ENCODE peak calls at places on chromosome 21, in eight cellular contexts. T is left lung; P is CD8-positive, alpha-beta T cell; K is cardiac muscle cell; Z is naive thymus-derived CD4-positive, alpha-beta T cell; R is Peyer's patch; W is lung; L is Karpas-422. A is an unnamed sample. For H3K36me3, the result is how much of the 10 kb centered on the place peaks cover.

GRCh38 chr21:16837319-16837718 is 675.5 kb upstream of the CXADR start:
- DNase-seq in T (no peak), P (no peak), K (no peak), Z (no peak), R (no peak), W (no peak), L (no peak), A (no peak)

GRCh38 chr21:44869860-44870747 is 3.4 kb downstream of the PTTG1IP start:
- DNase-seq in T (peak), P (no peak), K (no peak), Z (no peak), R (no peak), W (peak), L (no peak), A (no peak)

GRCh38 chr21:44881586-44881939 is 8.1 kb upstream of the PTTG1IP start:
- DNase-seq in T (no peak), P (no peak), K (no peak), Z (no peak), R (no peak), W (no peak), L (no peak), A (no peak)

GRCh38 chr21:25396135-25396711 is 211.1 kb downstream of the MRPL39 start:
- DNase-seq in T (no peak), P (no peak), K (no peak), Z (no peak), R (no peak), W (no peak), L (no peak), A (no peak)

GRCh38 chr21:42479582-42479981 is 16.4 kb downstream of the RSPH1 start:
- DNase-seq in T (no peak), P (no peak), K (no peak), Z (no peak), R (no peak), W (no peak), L (no peak), A (no peak)

GRCh38 chr21:28971171-28971570 is 21.5 kb downstream of the LTN1 start:
- DNase-seq in T (no peak), P (no peak), K (no peak), Z (no peak), R (no peak), W (no peak), L (no peak), A (no peak)

GRCh38 chr21:41897690-41898089 is 18.5 kb upstream of the PRDM15 start:
- DNase-seq in T (no peak), P (no peak), K (no peak), Z (no peak), R (no peak), W (no peak), L (no peak), A (no peak)

GRCh38 chr21:41681336-41681801 is 85.5 kb downstream of the RIPK4 start:
- DNase-seq in T (no peak), P (no peak), K (no peak), Z (no peak), R (no peak), W (no peak), L (no peak), A (no peak)

GRCh38 chr21:16194851-16195251 is 465.1 kb downstream of the USP25 start:
- DNase-seq in T (no peak), P (no peak), K (peak), Z (no peak), R (no peak), W (no peak), L (no peak), A (no peak)

GRCh38 chr21:42505090-42505726 is 8.4 kb upstream of the SLC37A1 start:
- DNase-seq in T (no peak), P (no peak), K (no peak), Z (no peak), R (peak), W (no peak), L (peak), A (no peak)

GRCh38 chr21:18155508-18156193 is 89.0 kb upstream of the CHODL start:
- DNase-seq in T (no peak), P (no peak), K (peak), Z (no peak), R (no peak), W (no peak), L (no peak), A (no peak)

GRCh38 chr21:38813554-38813953 is 7.8 kb downstream of the ETS2 start:
- DNase-seq in T (no peak), P (no peak), K (no peak), Z (no peak), R (no peak), W (no peak), L (no peak), A (no peak)

GRCh38 chr21:32136546-32136945 is 142.3 kb downstream of the MIS18A start:
- DNase-seq in T (no peak), P (no peak), K (no peak), Z (no peak), R (no peak), W (no peak), L (no peak), A (no peak)

GRCh38 chr21:32278068-32278467 is 781 bp downstream of the MIS18A start:
- DNase-seq in T (no peak), P (no peak), K (peak), Z (no peak), R (no peak), W (no peak), L (peak), A (no peak)

GRCh38 chr21:38221594-38221993 is 35.2 kb upstream of the KCNJ15 start:
- DNase-seq in T (no peak), P (no peak), K (no peak), Z (no peak), R (no peak), W (no peak), L (no peak), A (no peak)

GRCh38 chr21:23968722-23969647 is 1638.3 kb downstream of the MRPL39 start:
- DNase-seq in T (no peak), P (peak), K (peak), Z (peak), R (peak), W (no peak), L (peak), A (no peak)

GRCh38 chr21:41726970-41727783 is 39.7 kb downstream of the RIPK4 start:
- DNase-seq in T (no peak), P (no peak), K (no peak), Z (no peak), R (no peak), W (no peak), L (no peak), A (no peak)

GRCh38 chr21:30482130-30482529 is 2.0 kb upstream of the KRTAP19-1 start:
- DNase-seq in T (no peak), P (no peak), K (peak), Z (no peak), R (no peak), W (no peak), L (no peak), A (no peak)

DNA sequence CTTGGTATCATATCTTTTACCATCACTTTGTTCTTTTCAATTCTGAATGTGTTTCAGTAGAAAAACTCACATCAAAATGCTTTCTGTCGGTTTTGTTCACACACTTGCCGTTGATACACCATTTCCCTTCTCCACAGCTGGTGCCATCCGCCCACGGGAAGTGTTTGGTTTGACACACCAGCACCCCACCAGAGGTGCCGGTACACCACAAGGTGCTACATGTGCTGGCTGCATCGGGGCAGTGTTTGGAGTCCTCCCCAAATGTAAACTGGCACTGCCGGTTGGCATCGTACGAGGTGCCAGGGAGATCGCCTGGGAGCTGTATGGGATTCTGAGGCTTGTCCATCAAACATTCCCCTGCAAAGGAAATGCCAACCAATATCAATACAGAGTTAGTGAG is 5.0 kb downstream of the ADAMTS1 start:
- DNase-seq in T (no peak), P (no peak), K (no peak), Z (no peak), R (no peak), W (no peak), L (no peak), A (no peak)
- H3K36me3 ChIP-seq in T (half or more), P (under half), K (half or more), Z (under half), R (under half), W (under half), L (under half), A (under half)

GRCh38 chr21:34880401-34880800 is 168.7 kb downstream of the RUNX1 start:
- DNase-seq in T (no peak), P (no peak), K (no peak), Z (no peak), R (no peak), W (no peak), L (no peak), A (no peak)

GRCh38 chr21:34881421-34881820 is 167.7 kb downstream of the RUNX1 start:
- DNase-seq in T (no peak), P (no peak), K (no peak), Z (no peak), R (no peak), W (no peak), L (no peak), A (no peak)

GRCh38 chr21:34882719-34883131 is 166.4 kb downstream of the RUNX1 start:
- DNase-seq in T (no peak), P (no peak), K (no peak), Z (no peak), R (no peak), W (no peak), L (peak), A (no peak)

GRCh38 chr21:34883501-34884271 is 165.4 kb downstream of the RUNX1 start:
- DNase-seq in T (no peak), P (no peak), K (no peak), Z (no peak), R (no peak), W (no peak), L (no peak), A (no peak)

GRCh38 chr21:34881894-34882371 is 167.2 kb downstream of the RUNX1 start:
- DNase-seq in T (no peak), P (no peak), K (no peak), Z (no peak), R (no peak), W (no peak), L (no peak), A (no peak)
- H3K36me3 ChIP-seq in T (under half), P (under half), K (under half), Z (under half), R (under half), W (under half), L (under half), A (under half)

DNA sequence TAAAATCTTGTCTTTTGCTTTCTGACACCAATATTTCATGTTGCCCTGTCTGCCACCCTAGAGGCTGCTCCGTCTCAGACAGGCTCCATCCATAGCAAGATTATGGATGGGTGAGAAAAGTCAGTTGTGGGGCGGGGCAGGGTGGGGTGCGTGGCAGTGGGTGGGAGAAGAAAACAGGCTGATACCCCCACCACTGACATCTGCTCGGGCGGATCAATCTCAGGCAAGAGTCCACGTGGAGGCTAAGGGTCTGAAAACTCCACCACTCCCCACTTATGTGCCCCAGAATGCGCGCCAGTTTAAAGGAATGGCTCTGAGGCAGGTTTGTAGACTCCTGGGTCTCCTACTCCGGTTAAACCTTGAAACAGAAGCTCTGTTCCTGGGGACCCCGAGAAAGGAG is 101.5 kb downstream of the HLCS start:
- DNase-seq in T (no peak), P (no peak), K (no peak), Z (no peak), R (no peak), W (peak), L (no peak), A (no peak)
- H3K36me3 ChIP-seq in T (under half), P (under half), K (under half), Z (under half), R (under half), W (under half), L (under half), A (under half)

GRCh38 chr21:33339135-33339534 is 14.4 kb downstream of the IFNAR1 start:
- DNase-seq in T (no peak), P (no peak), K (no peak), Z (no peak), R (no peak), W (no peak), L (peak), A (no peak)
- H3K36me3 ChIP-seq in T (under half), P (under half), K (under half), Z (under half), R (under half), W (under half), L (under half), A (under half)